ENCODE peak calls at places on chromosomes 4 and X, in seven cellular contexts. B, G, E, H, O, T and I are unnamed samples.

GRCh38 chr4:89316931-89317366 is 9.3 kb upstream of the GPRIN3 start:
- DNase-seq in B (no peak), G (no peak), E (peak; percentile 81), H (no peak), O (no peak), T (no peak), I (no peak)

GRCh38 chr4:2671267-2671895 is 84.8 kb downstream of the TNIP2 start:
- DNase-seq in B (no peak), G (no peak), E (no peak), H (peak; percentile 64), O (no peak), T (no peak), I (no peak)

GRCh38 chr4:40837094-40837870 is 87.5 kb downstream of the NSUN7 start:
- DNase-seq in B (no peak), G (no peak), E (no peak), H (no peak), O (peak; percentile 32), T (no peak), I (no peak)

GRCh38 chrX:48806088-48806487 is 4.2 kb downstream of the HDAC6 start:
- DNase-seq in B (no peak), G (no peak), E (no peak), H (no peak), O (no peak), T (no peak), I (no peak)

GRCh38 chr4:56755901-56756300 is 65.6 kb downstream of the SPINK2 start:
- DNase-seq in B (no peak), G (no peak), E (peak; percentile 18), H (no peak), O (no peak), T (no peak), I (no peak)

GRCh38 chr4:147160908-147161513 is 215.3 kb upstream of the TTC29 start:
- DNase-seq in B (no peak), G (peak; percentile 26), E (peak; percentile 83), H (no peak), O (peak; percentile 43), T (no peak), I (no peak)

GRCh38 chrX:111244238-111244750 is 26.0 kb downstream of the CAPN6 start:
- DNase-seq in B (no peak), G (no peak), E (peak; percentile 9), H (peak; percentile 18), O (peak; percentile 17), T (no peak), I (no peak)

GRCh38 chr4:61185288-61185687 is 14.8 kb upstream of the ADGRL3 start:
- DNase-seq in B (no peak), G (no peak), E (no peak), H (no peak), O (no peak), T (no peak), I (no peak)

GRCh38 chr4:182354867-182355266 is 111.7 kb downstream of the TENM3 start:
- DNase-seq in B (no peak), G (no peak), E (no peak), H (no peak), O (no peak), T (no peak), I (no peak)

GRCh38 chr4:64158648-64159326 is 250.5 kb downstream of the TECRL start:
- DNase-seq in B (no peak), G (peak; percentile 8), E (peak; percentile 74), H (no peak), O (peak; percentile 31), T (no peak), I (peak; percentile 6)

GRCh38 chr4:82909326-82909725 is 8.8 kb downstream of the THAP9 start:
- DNase-seq in B (no peak), G (no peak), E (no peak), H (no peak), O (no peak), T (no peak), I (no peak)

GRCh38 chr4:137677851-137678250 is 145.6 kb upstream of the PCDH18 start:
- DNase-seq in B (no peak), G (no peak), E (peak; percentile 82), H (no peak), O (no peak), T (no peak), I (no peak)